ENCODE peak calls at places on chromosomes 3 and 15, in four cellular contexts. U is WTC11, F is HepG2, P is K562. V is an unnamed sample.

GRCh38 chr3:104763007-104763406 is 603.7 kb upstream of the ALCAM start:
- DNase-seq in P (no peak), F (no peak), U (no peak), V (no peak)

GRCh38 chr3:260911-261310 is 64.3 kb downstream of the CHL1 start:
- DNase-seq in U (no peak), P (no peak), F (no peak), V (no peak)

GRCh38 chr3:123640311-123641083 is 55.6 kb upstream of the HACD2 start:
- DNase-seq in U (no peak), F (no peak), P (no peak), V (no peak)

GRCh38 chr3:42213417-42213816 is 52.6 kb downstream of the CCK start:
- DNase-seq in F (no peak), U (no peak), P (no peak), V (no peak)

GRCh38 chr3:37498126-37499039 is 324.0 kb upstream of the LRRFIP2 start:
- DNase-seq in F (no peak), P (no peak), U (no peak), V (no peak)

GRCh38 chr3:147392083-147392916 is 14.0 kb downstream of the ZIC4 start:
- DNase-seq in U (peak), F (no peak), P (no peak), V (no peak)

GRCh38 chr15:64782751-64783150 is 7.4 kb upstream of the RBPMS2 start:
- DNase-seq in P (no peak), F (no peak), U (no peak), V (no peak)

GRCh38 chr3:108404409-108404808 is 106.0 kb downstream of the MYH15 start:
- DNase-seq in U (no peak), F (no peak), P (no peak), V (no peak)

GRCh38 chr15:84006467-84006866 is 229.1 kb upstream of the GOLGA6L4 start:
- DNase-seq in P (no peak), F (no peak), U (no peak), V (no peak)

GRCh38 chr3:111639316-111639715 is 44.2 kb upstream of the ZBED2 start:
- DNase-seq in F (no peak), U (no peak), P (no peak), V (no peak)

GRCh38 chr3:28150465-28151206 is 90.8 kb upstream of the CMC1 start:
- DNase-seq in F (no peak), P (no peak), U (no peak), V (no peak)

DNA sequence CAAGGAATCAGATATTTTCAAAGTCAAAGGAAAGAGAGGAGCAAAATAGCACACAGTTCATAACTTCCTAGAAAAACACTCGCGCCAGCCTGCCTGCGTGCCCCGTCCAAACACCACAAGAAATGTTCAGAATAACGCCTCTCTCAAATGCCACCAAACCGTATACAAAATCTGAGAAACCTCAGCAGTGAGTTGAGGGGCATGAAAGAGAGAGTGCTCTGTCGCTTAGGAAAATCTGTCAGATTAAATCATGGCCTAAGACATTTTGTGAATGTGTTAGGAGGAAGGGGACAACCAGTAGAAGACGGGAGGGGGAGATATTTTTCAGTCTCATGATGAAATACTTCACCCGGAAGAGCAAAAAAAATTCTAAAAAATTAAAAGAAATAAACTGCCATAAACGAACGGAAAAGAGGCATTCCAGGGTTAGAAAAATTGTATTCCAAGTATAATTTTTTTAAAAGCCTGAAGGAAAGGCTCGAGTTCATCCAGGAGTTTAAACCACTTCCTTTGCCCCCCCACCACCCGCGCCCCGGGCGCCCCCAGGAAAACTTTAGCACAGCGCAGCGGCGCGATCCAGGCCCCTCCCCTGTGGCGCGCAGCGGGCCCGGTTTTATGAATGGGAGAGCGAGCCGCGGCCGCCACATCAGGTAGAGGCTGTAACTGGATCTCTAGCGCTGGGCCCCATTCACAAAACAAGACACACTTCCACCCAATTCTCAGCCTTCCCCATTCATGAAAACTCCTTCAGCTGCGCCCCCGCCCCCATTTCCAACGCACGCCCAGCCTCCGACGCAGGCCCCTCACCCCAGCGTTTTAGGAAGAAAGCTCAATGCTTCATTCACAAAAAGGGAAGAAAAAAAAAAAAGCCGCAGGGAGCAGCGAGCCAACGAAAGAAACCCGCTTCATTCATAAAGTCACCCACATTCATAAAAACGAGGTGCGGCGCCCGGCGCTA is 1.5 kb downstream of the ETV5 start:
- DNase-seq in U (peak), F (peak), P (peak), V (no peak)
- TF ChIP-seq CREM in U (no peak), F (no peak), P (no peak), V (no peak)

GRCh38 chr15:88702983-88703382 is 64.2 kb downstream of the ISG20 start:
- DNase-seq in P (no peak), F (no peak), U (no peak), V (no peak)

GRCh38 chr15:88700716-88701115 is 61.9 kb downstream of the ISG20 start:
- DNase-seq in U (no peak), P (no peak), F (no peak), V (no peak)

GRCh38 chr15:88699861-88700260 is 61.0 kb downstream of the ISG20 start:
- DNase-seq in F (no peak), U (no peak), P (no peak), V (no peak)

GRCh38 chr15:88703533-88703932 is 64.7 kb downstream of the ISG20 start:
- DNase-seq in U (no peak), F (no peak), P (no peak), V (no peak)

GRCh38 chr15:88701561-88702095 is 62.8 kb downstream of the ISG20 start:
- DNase-seq in U (peak), P (peak), F (peak), V (no peak)
- TF ChIP-seq CREM in U (no peak), P (no peak), F (no peak), V (no peak)

DNA sequence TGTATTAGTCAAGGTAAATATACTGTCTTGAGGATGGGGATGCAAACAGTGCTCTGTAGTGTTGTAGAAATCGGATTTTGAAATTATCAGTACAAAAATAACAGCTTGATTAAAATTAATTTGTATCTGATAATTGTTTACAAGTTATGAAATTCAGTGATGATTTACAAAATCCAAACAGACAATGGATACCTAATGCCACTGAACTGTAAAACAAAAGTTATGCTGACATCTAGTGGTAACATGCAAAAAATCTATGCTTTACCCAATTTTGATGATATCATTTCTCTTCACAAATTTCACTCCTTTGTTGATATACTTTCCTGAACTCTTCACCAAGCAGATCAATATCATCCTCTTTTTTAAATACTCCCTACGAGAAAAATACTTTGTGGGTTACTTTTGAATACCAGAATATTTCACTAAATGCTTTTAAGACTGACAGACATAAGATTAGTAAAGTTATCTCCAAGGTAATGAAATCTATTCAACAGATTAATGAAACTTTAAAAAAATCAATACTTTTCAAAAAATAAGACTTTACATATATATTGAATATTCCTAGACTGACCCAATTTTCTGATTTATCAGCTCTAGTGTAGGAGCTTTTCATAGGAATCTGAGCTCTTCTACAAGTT is 36.0 kb downstream of the MNS1 start:
- DNase-seq in U (no peak), P (peak), F (peak), V (peak)
- TF ChIP-seq CREM in U (no peak), P (no peak), F (no peak), V (no peak)

DNA sequence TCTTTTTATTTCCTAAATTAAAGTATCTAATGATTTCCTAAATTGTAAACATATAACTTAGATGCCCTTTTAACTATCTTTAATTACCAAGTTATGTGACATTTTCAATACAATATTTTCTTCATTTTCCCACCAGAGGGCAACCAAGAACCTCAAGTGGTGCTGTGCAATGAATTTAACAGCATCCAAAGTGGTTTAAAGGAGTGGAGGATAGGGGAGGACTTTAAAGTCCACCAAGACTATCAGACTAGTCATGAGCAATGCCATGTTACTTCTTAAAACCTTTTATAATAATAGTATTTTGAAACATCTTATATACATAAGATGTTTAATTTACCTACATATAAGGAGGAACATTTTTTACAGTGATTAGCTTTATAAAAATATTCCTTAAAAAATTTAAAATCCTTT is 74.4 kb downstream of the DLG1 start:
- DNase-seq in P (peak), F (peak), U (no peak), V (peak)
- TF ChIP-seq CREM in P (no peak), F (no peak), U (no peak), V (no peak)

DNA sequence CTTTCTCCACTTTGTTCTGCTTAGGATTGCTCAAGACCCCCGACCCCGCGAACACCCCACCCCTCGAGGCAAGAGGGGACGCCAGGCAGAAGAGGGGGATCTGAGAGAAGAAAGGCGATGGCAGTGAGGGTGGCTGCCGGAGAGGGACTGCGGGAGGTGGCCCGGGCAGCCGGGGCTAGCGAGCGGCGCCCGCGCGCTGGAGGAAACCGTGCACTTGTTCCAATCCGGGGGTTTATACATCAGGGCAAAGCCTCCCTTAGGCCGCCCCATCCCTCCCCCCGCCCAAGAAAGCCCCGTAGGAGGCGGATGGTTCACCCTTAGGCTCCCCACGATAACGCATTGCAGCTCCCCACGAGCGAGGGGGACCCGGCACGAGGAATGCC is 475 bp downstream of the ERC2 start:
- DNase-seq in P (no peak), U (peak), F (no peak), V (no peak)
- TF ChIP-seq CREM in P (no peak), U (no peak), F (no peak), V (no peak)

DNA sequence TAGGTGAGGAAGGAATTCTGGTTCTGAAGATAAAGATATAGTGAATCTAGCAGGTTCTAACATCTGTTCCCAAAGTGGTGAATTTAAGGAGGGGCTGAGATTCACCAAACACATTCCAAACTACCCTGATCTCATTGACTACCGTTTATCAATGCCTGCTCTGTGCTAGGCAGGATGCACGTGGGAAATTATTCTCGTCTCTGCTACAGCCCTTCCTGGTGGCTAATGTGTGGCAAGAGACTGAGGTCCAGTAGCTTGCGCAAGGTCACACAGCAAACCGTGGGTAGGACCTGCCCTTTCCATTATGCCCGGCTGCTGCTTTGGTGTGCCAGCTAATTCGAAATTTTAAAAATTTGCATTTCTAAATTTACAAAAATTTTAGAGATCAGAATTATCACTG is 209.5 kb upstream of the TRIM42 start:
- DNase-seq in F (peak), U (no peak), P (no peak), V (no peak)
- TF ChIP-seq CREM in F (no peak), U (no peak), P (no peak), V (no peak)

GRCh38 chr3:100662113-100662823 is 47.0 kb upstream of the TFG start:
- DNase-seq in P (no peak), F (no peak), U (no peak), V (no peak)

GRCh38 chr3:100665230-100665629 is 44.1 kb upstream of the TFG start:
- DNase-seq in U (no peak), F (no peak), P (no peak), V (peak)
- TF ChIP-seq CREM in U (no peak), F (no peak), P (no peak), V (no peak)

V was measured in GM12878.